ENCODE peak calls at places on chromosomes 7 and 10, in nine cellular contexts. K is NCI-H524, G is T-cell, L is psoas muscle, A is M059J, N is fibroblast of lung, M is HFF-Myc, W is aorta, T is foreskin fibroblast. B is an unnamed sample.

GRCh38 chr7:101728128-101728527 is 89.3 kb upstream of the CUX1 start:
- DNase-seq in A (no peak), L (no peak), M (no peak), G (no peak), W (no peak), N (no peak), T (no peak), K (peak), B (no peak)

GRCh38 chr7:124692420-124692819 is 73.2 kb downstream of the GPR37 start:
- DNase-seq in G (no peak), M (no peak), W (no peak), L (no peak), K (no peak), N (peak), T (peak), A (peak), B (no peak)

GRCh38 chr10:24806262-24806661 is 82.6 kb upstream of the ARHGAP21 start:
- DNase-seq in M (no peak), N (no peak), T (no peak), K (no peak), G (no peak), L (no peak), W (no peak), A (no peak), B (no peak)

GRCh38 chr10:46068117-46068516 is 22.0 kb upstream of the MSMB start:
- DNase-seq in T (no peak), M (no peak), W (no peak), N (no peak), A (no peak), K (no peak), G (no peak), L (no peak), B (no peak)

GRCh38 chr7:40306025-40306424 is 171.2 kb downstream of the SUGCT start:
- DNase-seq in A (no peak), L (no peak), W (no peak), N (no peak), M (no peak), T (no peak), G (no peak), K (no peak), B (no peak)

GRCh38 chr10:21402606-21403083 is 122.8 kb downstream of the SKIDA1 start:
- DNase-seq in T (peak), K (no peak), G (no peak), N (peak), M (no peak), L (no peak), W (no peak), A (peak), B (no peak)

GRCh38 chr10:5629789-5630436 is 36.5 kb downstream of the ASB13 start:
- DNase-seq in A (peak), L (peak), W (peak), N (peak), T (peak), K (no peak), M (peak), G (peak), B (no peak)

GRCh38 chr10:77613476-77614130 is 24.0 kb downstream of the KCNMA1 start:
- DNase-seq in G (no peak), M (no peak), A (peak), T (no peak), L (no peak), W (no peak), N (no peak), K (no peak), B (no peak)

GRCh38 chr10:124328514-124329220 is 90.1 kb downstream of the OAT start:
- DNase-seq in W (peak), M (no peak), G (no peak), A (peak), L (no peak), N (no peak), K (no peak), T (no peak), B (no peak)

GRCh38 chr7:134926396-134926795 is 59.9 kb upstream of the AGBL3 start:
- DNase-seq in W (no peak), G (no peak), K (no peak), N (no peak), M (no peak), L (no peak), T (no peak), A (no peak), B (no peak)

GRCh38 chr10:30583778-30584415 is 45.7 kb downstream of the LYZL2 start:
- DNase-seq in M (peak), N (peak), G (no peak), W (no peak), A (peak), K (no peak), T (peak), L (peak), B (no peak)

GRCh38 chr7:27611043-27611442 is 51.6 kb downstream of the HIBADH start:
- DNase-seq in L (no peak), W (no peak), K (no peak), M (no peak), N (peak), T (peak), A (peak), G (no peak), B (no peak)

GRCh38 chr7:3162286-3162685 is 118.6 kb upstream of the CARD11 start:
- DNase-seq in G (no peak), T (no peak), L (no peak), A (no peak), N (peak), M (no peak), W (no peak), K (no peak), B (no peak)

GRCh38 chr7:84674236-84674913 is 479.8 kb upstream of the SEMA3A start:
- DNase-seq in K (no peak), W (no peak), N (peak), T (no peak), A (peak), M (no peak), G (no peak), L (no peak), B (no peak)

B was measured in keratinocyte.